ENCODE peak calls at places on chromosomes 5 and 9, in eight cellular contexts. U is ecto neural progenitor cell; R is amygdala; I is activated T-cell treated with anti-CD3 and anti-CD28 coated beads, Interleukin-2, amount 50 U/mL, for 72 hours; Z is activated CD4-positive, CD25-positive, alpha-beta regulatory T cell treated with anti-CD3 and anti-CD28 coated beads, Interleukin-2, amount 50 U/mL, for 72 hours; W is M059J; X is omental fat pad; E is chondrocyte. B is an unnamed sample.

GRCh38 chr5:172610643-172611042 is 30.4 kb upstream of the NEURL1B start:
- DNase-seq in U (no peak), R (no peak), I (no peak), Z (no peak), W (no peak), X (no peak), E (no peak), B (no peak)

GRCh38 chr9:103894184-103894583 is 199.9 kb upstream of the SMC2 start:
- DNase-seq in U (no peak), R (no peak), I (no peak), Z (no peak), W (no peak), X (no peak), E (no peak), B (no peak)

GRCh38 chr9:135992486-135993408 is 31.6 kb upstream of the UBAC1 start:
- DNase-seq in U (peak), R (no peak), I (peak), Z (peak), W (peak), X (peak), E (no peak), B (peak)

GRCh38 chr5:147485046-147485445 is 24.8 kb downstream of the DPYSL3 start:
- DNase-seq in U (no peak), R (no peak), I (no peak), Z (no peak), W (peak), X (no peak), E (no peak), B (no peak)

GRCh38 chr5:78293856-78294249 is 645 bp downstream of the AP3B1 start:
- DNase-seq in U (no peak), R (no peak), I (no peak), Z (no peak), W (peak), X (no peak), E (no peak), B (no peak)

GRCh38 chr5:122311400-122311887 is 593 bp upstream of the SNCAIP start:
- DNase-seq in U (peak), R (peak), I (no peak), Z (no peak), W (no peak), X (no peak), E (no peak), B (no peak)

GRCh38 chr9:34124923-34125322 is 1.6 kb downstream of the DCAF12 start:
- DNase-seq in U (no peak), R (no peak), I (no peak), Z (no peak), W (no peak), X (no peak), E (no peak), B (no peak)

GRCh38 chr9:127751269-127752054 is 16.4 kb upstream of the TOR2A start:
- DNase-seq in U (peak), R (no peak), I (no peak), Z (no peak), W (no peak), X (no peak), E (no peak), B (no peak)

B was measured in spleen.